ENCODE peak calls at places on chromosomes 4 and X, in four cellular contexts. F, O, D and R are unnamed samples.

GRCh38 chr4:84596826-84597225 is 13.9 kb downstream of the CDS1 start:
- DNase-seq in F (no peak), O (peak; percentile 61), D (no peak), R (no peak)

GRCh38 chrX:143788265-143788664 is 67.7 kb upstream of the SPANXN2 start:
- DNase-seq in D (peak; percentile 34), O (no peak), F (no peak), R (peak; percentile 1)

GRCh38 chr4:40978548-40978947 is 228.8 kb downstream of the NSUN7 start:
- DNase-seq in F (no peak), D (no peak), O (no peak), R (no peak)

GRCh38 chr4:77734928-77735327 is 84.2 kb downstream of the CNOT6L start:
- DNase-seq in F (no peak), D (no peak), O (no peak), R (no peak)

GRCh38 chrX:119605398-119605738 is 856 bp downstream of the NKRF start:
- DNase-seq in D (peak; percentile 1), O (no peak), F (no peak), R (peak; percentile 5)

GRCh38 chrX:31580726-31581125 is 508.9 kb upstream of the FTHL17 start:
- DNase-seq in F (no peak), O (no peak), D (no peak), R (no peak)

GRCh38 chrX:36116222-36116621 is 196.7 kb downstream of the CFAP47 start:
- DNase-seq in F (no peak), D (no peak), O (no peak), R (no peak)

GRCh38 chr4:113636877-113637276 is 124.7 kb downstream of the CAMK2D start:
- DNase-seq in O (no peak), D (no peak), F (no peak), R (no peak)

GRCh38 chrX:149504226-149504914 is 736 bp downstream of the IDS start:
- DNase-seq in D (no peak), O (peak; percentile 64), F (no peak), R (peak; percentile 23)

GRCh38 chr4:126899382-126899801 is 733.4 kb upstream of the INTU start:
- DNase-seq in D (peak; percentile 5), O (no peak), F (peak; percentile 51), R (no peak)

GRCh38 chr4:129323630-129324029 is 227.7 kb downstream of the C4orf33 start:
- DNase-seq in O (no peak), D (no peak), F (no peak), R (no peak)

GRCh38 chr4:114132830-114133229 is 153.4 kb upstream of the ARSJ start:
- DNase-seq in F (no peak), D (no peak), O (no peak), R (no peak)

GRCh38 chr4:172142331-172142738 is 329.1 kb downstream of the GALNTL6 start:
- DNase-seq in O (no peak), F (no peak), D (no peak), R (no peak)

GRCh38 chrX:13131511-13132137 is 87.2 kb upstream of the FAM9C start:
- DNase-seq in O (no peak), F (no peak), D (no peak), R (no peak)

GRCh38 chr4:88614058-88614457 is 21.8 kb downstream of the HERC3 start:
- DNase-seq in O (no peak), F (no peak), D (no peak), R (no peak)

GRCh38 chr4:164871673-164872072 is 5.3 kb upstream of the APELA start:
- DNase-seq in O (no peak), D (no peak), F (no peak), R (no peak)

GRCh38 chr4:139617702-139618490 is 47.7 kb upstream of the MGST2 start:
- DNase-seq in D (no peak), O (no peak), F (no peak), R (no peak)

GRCh38 chr4:143207555-143207954 is 22.8 kb downstream of the USP38 start:
- DNase-seq in O (no peak), D (no peak), F (no peak), R (no peak)

GRCh38 chr4:158018090-158018808 is 154.6 kb downstream of the GASK1B start:
- DNase-seq in F (no peak), O (no peak), D (no peak), R (no peak)

GRCh38 chrX:2385224-2385623 is 115.6 kb downstream of the DHRSX start:
- DNase-seq in F (no peak), D (no peak), O (no peak), R (no peak)

GRCh38 chr4:94595880-94596483 is 144.2 kb downstream of the PDLIM5 start:
- DNase-seq in O (no peak), F (no peak), D (peak; percentile 36), R (no peak)

GRCh38 chrX:11049976-11050375 is 61.2 kb upstream of the HCCS start:
- DNase-seq in D (no peak), F (no peak), O (no peak), R (no peak)

GRCh38 chrX:2243913-2244460 is 256.8 kb downstream of the DHRSX start:
- DNase-seq in O (no peak), F (no peak), D (no peak), R (no peak)

DNA sequence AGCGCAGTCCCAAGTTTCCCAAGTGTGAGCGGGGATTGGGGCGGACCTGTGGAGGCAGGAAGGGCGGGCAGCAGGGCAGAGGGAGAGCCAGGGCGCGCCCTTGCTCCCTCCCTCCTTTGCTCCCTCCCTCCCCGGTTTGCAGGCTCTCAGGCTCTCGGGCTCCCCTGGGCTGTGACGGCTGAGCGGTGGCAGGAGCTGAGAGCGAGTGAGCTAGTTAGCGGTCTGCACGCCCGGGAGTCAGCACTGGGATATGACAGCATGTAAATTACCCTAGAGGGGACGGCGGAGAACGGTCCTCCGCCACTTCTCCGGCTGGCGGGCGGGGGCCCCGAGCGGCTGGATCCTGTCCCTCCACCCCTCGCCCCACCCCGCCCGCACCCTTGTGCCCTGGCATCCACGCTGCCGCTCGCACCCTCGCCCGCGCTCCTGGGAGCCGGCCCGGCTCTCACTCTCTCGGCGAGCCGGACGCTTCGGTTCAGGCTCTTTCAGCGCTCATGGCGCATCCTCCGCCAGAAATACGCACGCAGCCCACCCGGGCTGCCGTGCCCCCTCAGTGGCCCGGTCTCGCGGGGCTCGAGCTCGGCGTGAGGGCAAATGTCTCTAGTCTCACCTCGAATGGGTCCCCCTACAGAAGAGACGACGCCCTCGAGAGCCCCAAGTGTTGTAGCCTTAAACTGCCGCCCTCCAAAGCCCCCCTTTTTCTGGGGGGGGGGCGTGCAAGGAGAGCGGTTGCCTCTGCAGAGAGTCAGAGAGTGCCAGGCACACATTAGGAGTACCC is at the start of gene TSC22D3:
- DNase-seq in O (peak; percentile 65), D (peak; percentile 94), F (peak; percentile 86), R (peak; percentile 72)
- TF ChIP-seq CTCF in O (no peak), D (no peak), F (no peak), R (no peak)

DNA sequence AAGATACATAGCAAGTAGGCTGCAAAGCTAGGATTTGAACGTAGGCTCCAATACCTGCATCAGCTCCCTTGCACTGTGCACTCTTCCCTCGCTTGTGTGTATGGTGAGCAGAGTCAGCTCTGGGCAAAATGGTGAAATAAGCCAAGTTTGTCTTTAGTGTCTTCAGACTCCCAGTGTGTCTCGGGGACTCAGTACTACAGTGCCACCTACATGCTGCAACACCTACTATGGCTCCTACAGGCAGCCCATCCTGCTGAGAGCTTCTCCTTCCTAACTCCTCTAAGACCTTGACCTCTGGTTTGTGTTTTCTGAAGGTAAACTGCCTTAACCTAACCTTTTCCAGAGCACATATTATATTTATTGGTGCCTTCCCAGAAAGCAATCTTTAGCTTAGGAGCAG is 42.5 kb downstream of the RTL9 start:
- DNase-seq in O (no peak), F (no peak), D (no peak), R (no peak)
- TF ChIP-seq CTCF in O (no peak), F (no peak), D (no peak), R (no peak)

GRCh38 chrX:434946-435345 is 48.2 kb upstream of the PPP2R3B start:
- DNase-seq in F (no peak), D (no peak), O (no peak), R (no peak)

GRCh38 chrX:433771-434170 is 47.1 kb upstream of the PPP2R3B start:
- DNase-seq in D (no peak), F (no peak), O (no peak), R (no peak)

GRCh38 chrX:439236-439635 is 52.5 kb upstream of the PPP2R3B start:
- DNase-seq in O (no peak), D (no peak), F (no peak), R (no peak)

GRCh38 chrX:437636-438390 is 51.1 kb upstream of the PPP2R3B start:
- DNase-seq in F (no peak), D (no peak), O (no peak), R (no peak)

DNA sequence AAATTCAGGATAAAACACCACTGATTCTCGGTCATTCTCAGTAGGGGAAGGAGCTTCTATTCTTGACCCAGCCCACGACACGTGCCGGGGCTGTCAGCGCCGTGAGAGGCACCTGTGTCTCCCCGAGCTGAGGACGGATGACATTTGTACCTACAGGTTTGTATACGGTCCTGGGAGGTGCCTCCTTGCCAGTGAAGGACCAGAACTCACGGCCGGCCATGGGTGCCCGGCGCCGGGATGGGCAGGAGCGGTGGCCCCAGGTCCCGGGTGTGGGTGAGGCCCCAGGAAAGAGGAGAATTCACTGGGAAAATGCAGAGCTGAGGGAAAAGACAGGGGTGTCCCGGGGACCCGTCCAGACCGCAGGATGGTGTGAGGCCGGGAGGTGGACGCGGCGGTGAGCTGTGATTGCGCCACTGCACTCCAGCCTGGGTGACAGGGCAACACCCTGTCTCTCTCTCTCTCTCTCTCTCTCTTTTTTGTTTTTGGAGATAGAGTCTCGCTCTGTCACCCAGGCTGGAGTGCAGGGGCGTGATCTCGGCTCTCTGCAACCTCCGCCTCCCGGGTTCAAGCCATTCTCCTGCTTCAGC is 48.9 kb upstream of the PPP2R3B start:
- DNase-seq in D (no peak), F (no peak), O (no peak), R (no peak)
- TF ChIP-seq CTCF in D (no peak), F (no peak), O (no peak), R (no peak)

GRCh38 chr4:145183581-145183980 is 3.2 kb upstream of the OTUD4 start:
- DNase-seq in F (no peak), D (no peak), O (no peak), R (no peak)
- TF ChIP-seq CTCF in F (no peak), D (no peak), O (no peak), R (no peak)